ENCODE peak calls at places on chromosomes 13 and 19, in nine cellular contexts. C is epithelial cell of esophagus, Y is cardiac muscle cell, B is endothelial cell, W is retinal pigment epithelial cell, X is AG04449, I is GM12865, E is RWPE1, T is HCT116. O is an unnamed sample.
A peak's percentile ranks its signal among the peaks of the same experiment; 100 is the strongest.

GRCh38 chr13:79776538-79776937 is 295.6 kb downstream of the NDFIP2 start:
- DNase-seq in E (no peak), C (peak; percentile 32), Y (peak; percentile 28), I (no peak), X (no peak), T (no peak), W (no peak), B (no peak), O (no peak)

GRCh38 chr13:98782654-98783053 is 30.2 kb upstream of the SLC15A1 start:
- DNase-seq in Y (peak; percentile 67), X (no peak), E (no peak), W (no peak), B (no peak), C (peak; percentile 80), I (no peak), T (no peak), O (no peak)

GRCh38 chr19:15173746-15174404 is 26.9 kb downstream of the NOTCH3 start:
- DNase-seq in C (no peak), I (peak; percentile 36), E (no peak), T (no peak), X (no peak), Y (peak; percentile 21), W (no peak), B (no peak), O (no peak)

GRCh38 chr13:83085186-83085900 is 796.9 kb downstream of the SLITRK1 start:
- DNase-seq in E (no peak), C (no peak), T (no peak), W (no peak), B (no peak), Y (peak; percentile 54), I (no peak), X (peak; percentile 24), O (no peak)

GRCh38 chr13:49627831-49628652 is at the start of gene ARL11:
- DNase-seq in B (peak; percentile 28), E (peak; percentile 8), X (no peak), C (peak; percentile 72), Y (no peak), T (no peak), W (no peak), I (peak; percentile 89), O (peak; percentile 90)

GRCh38 chr13:107367258-107367657 is 799.3 kb upstream of the ARGLU1 start:
- DNase-seq in E (no peak), I (no peak), T (no peak), X (no peak), W (no peak), C (no peak), Y (no peak), B (no peak), O (no peak)

GRCh38 chr13:36848228-36848982 is 29.4 kb downstream of the RFXAP start:
- DNase-seq in B (no peak), I (peak; percentile 52), W (no peak), Y (peak; percentile 16), C (peak; percentile 27), X (no peak), E (no peak), T (no peak), O (no peak)

GRCh38 chr19:45693168-45693788 is 812 bp downstream of the QPCTL start:
- DNase-seq in I (peak; percentile 82), W (no peak), X (no peak), B (peak; percentile 87), T (no peak), Y (peak; percentile 74), C (peak; percentile 73), E (peak; percentile 75), O (peak; percentile 82)

GRCh38 chr19:48968813-48969218 is 3.7 kb downstream of the FTL start:
- DNase-seq in E (no peak), X (no peak), C (no peak), W (no peak), I (no peak), T (no peak), B (no peak), Y (no peak), O (no peak)

GRCh38 chr13:98798849-98799645 is 46.6 kb upstream of the SLC15A1 start:
- DNase-seq in X (peak; percentile 47), T (no peak), B (no peak), Y (peak; percentile 87), I (no peak), E (no peak), W (no peak), C (no peak), O (no peak)

GRCh38 chr13:75299913-75300862 is 181.8 kb downstream of the TBC1D4 start:
- DNase-seq in E (no peak), Y (peak; percentile 29), X (no peak), C (no peak), B (no peak), T (no peak), W (no peak), I (peak; percentile 78), O (peak; percentile 20)

GRCh38 chr13:110546933-110547332 is 14.6 kb downstream of the RAB20 start:
- DNase-seq in C (peak; percentile 97), X (peak; percentile 73), W (no peak), T (peak; percentile 84), E (peak; percentile 89), B (no peak), I (no peak), Y (peak; percentile 97), O (no peak)

GRCh38 chr13:113900646-113901045 is 36.8 kb upstream of the GAS6 start:
- DNase-seq in C (no peak), Y (no peak), I (no peak), T (no peak), B (no peak), E (no peak), W (no peak), X (no peak), O (no peak)

GRCh38 chr13:113618455-113618854 is 33.9 kb downstream of the TFDP1 start:
- DNase-seq in B (no peak), W (no peak), E (no peak), T (no peak), C (no peak), X (no peak), Y (no peak), I (no peak), O (no peak)

GRCh38 chr13:104532131-104532530 is 1465.9 kb upstream of the SLC10A2 start:
- DNase-seq in X (no peak), T (no peak), I (no peak), C (no peak), Y (no peak), W (no peak), E (no peak), B (no peak), O (no peak)

GRCh38 chr13:104530741-104531140 is 1464.5 kb upstream of the SLC10A2 start:
- DNase-seq in I (no peak), X (no peak), C (no peak), W (no peak), T (no peak), B (no peak), Y (no peak), E (no peak), O (no peak)

GRCh38 chr13:104534847-104535246 is 1468.6 kb upstream of the SLC10A2 start:
- DNase-seq in W (no peak), X (no peak), C (no peak), Y (no peak), B (no peak), I (no peak), E (no peak), T (peak; percentile 3), O (no peak)
- TF ChIP-seq CTCF in W (peak; percentile 22), X (no peak), C (peak; percentile 7), Y (no peak), B (peak; percentile 21), I (peak; percentile 17), E (no peak), T (peak; percentile 46), O (no peak)

GRCh38 chr19:3513198-3514140 is 7.4 kb downstream of the FZR1 start:
- DNase-seq in W (no peak), B (no peak), E (no peak), T (no peak), C (no peak), X (no peak), I (no peak), Y (no peak), O (no peak)

GRCh38 chr19:3511506-3512251 is 5.6 kb downstream of the FZR1 start:
- DNase-seq in I (no peak), C (no peak), E (no peak), X (no peak), Y (no peak), B (no peak), T (no peak), W (no peak), O (no peak)

GRCh38 chr19:3510727-3511126 is 4.6 kb downstream of the FZR1 start:
- DNase-seq in B (no peak), X (no peak), W (no peak), C (no peak), Y (no peak), E (no peak), I (no peak), T (no peak), O (no peak)

GRCh38 chr19:3514930-3515329 is 8.8 kb downstream of the FZR1 start:
- DNase-seq in Y (no peak), X (no peak), I (no peak), T (no peak), E (no peak), B (no peak), C (no peak), W (no peak), O (no peak)

DNA sequence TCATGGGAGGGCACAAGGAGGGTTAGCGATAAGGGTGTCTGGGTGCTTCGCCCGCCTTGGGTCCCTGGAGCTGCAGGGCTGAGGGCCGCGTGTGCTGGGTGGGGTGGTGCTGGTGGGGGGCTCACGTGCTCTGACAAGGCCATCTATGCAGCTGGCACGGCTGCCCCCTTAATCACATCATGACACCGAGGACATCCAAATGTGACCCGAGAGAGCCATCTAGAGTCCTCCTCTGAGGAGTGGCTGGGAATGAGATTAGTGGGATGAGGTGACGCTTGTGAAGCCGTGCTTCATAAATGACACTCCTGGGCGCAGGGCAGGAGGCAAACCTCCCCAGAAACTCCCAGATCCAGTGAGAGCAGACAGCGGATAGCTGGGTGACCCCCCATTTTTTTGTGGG is 6.5 kb downstream of the FZR1 start:
- DNase-seq in I (no peak), Y (no peak), W (no peak), C (no peak), X (no peak), B (no peak), E (no peak), T (no peak), O (no peak)
- TF ChIP-seq CTCF in I (no peak), Y (no peak), W (no peak), C (no peak), X (no peak), B (no peak), E (no peak), T (no peak), O (no peak)

DNA sequence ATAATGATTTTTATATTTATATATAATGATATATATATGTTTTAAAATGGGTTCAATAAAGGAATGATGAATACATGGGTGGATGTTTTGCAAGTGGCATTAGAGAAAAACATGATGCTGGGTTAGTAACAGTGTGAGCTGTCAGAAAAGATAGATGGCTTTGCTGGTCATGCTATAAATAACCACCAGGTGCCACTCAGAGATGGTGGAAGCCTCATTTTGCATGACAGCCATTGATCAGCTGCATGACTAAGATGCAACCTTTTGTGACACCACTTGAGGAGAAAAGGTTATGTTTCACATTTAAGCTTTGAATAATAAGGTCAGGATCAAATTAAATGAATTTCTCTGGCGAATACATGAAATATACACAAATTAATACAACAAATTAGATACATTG is 737.7 kb downstream of the PCDH9 start:
- DNase-seq in Y (no peak), E (no peak), T (peak; percentile 10), I (peak; percentile 2), B (peak; percentile 5), W (no peak), C (peak; percentile 55), X (no peak), O (no peak)
- TF ChIP-seq CTCF in Y (no peak), E (no peak), T (peak; percentile 49), I (no peak), B (peak; percentile 48), W (peak; percentile 35), C (peak; percentile 61), X (no peak), O (no peak)

GRCh38 chr19:35959040-35959967 is 23.1 kb downstream of the LRFN3 start:
- DNase-seq in Y (no peak), B (peak; percentile 35), T (no peak), I (no peak), C (no peak), W (no peak), E (no peak), X (no peak), O (peak; percentile 80)
- TF ChIP-seq CTCF in Y (peak; percentile 36), B (no peak), T (peak; percentile 42), I (peak; percentile 19), C (no peak), W (no peak), E (peak; percentile 28), X (peak; percentile 34), O (peak; percentile 62)